ENCODE peak calls at places on chromosome 14, in seven cellular contexts. E is endothelial cell, R is Calu3, W is dorsolateral prefrontal cortex, S is fibroblast of pulmonary artery, Y is HFFc6, I is BJ. U is an unnamed sample.

GRCh38 chr14:94310248-94310647 is 12.9 kb downstream of the SERPINA6 start:
- DNase-seq in E (no peak), R (no peak), W (no peak), S (no peak), Y (no peak), I (no peak), U (no peak)

GRCh38 chr14:74952195-74952665 is 3.2 kb downstream of the PGF start:
- DNase-seq in E (no peak), R (no peak), W (no peak), S (no peak), Y (no peak), I (no peak), U (no peak)

GRCh38 chr14:38987781-38988180 is 115.3 kb downstream of the SEC23A start:
- DNase-seq in E (no peak), R (no peak), W (no peak), S (no peak), Y (no peak), I (no peak), U (no peak)

GRCh38 chr14:58572092-58572853 is 65.5 kb upstream of the DACT1 start:
- DNase-seq in E (no peak), R (no peak), W (no peak), S (peak), Y (peak), I (no peak), U (no peak)

GRCh38 chr14:50260511-50260910 is 29.1 kb upstream of the SOS2 start:
- DNase-seq in E (peak), R (peak), W (no peak), S (peak), Y (peak), I (no peak), U (peak)

GRCh38 chr14:35369701-35370191 is 34.8 kb downstream of the NFKBIA start:
- DNase-seq in E (no peak), R (no peak), W (no peak), S (no peak), Y (no peak), I (no peak), U (peak)

GRCh38 chr14:34356267-34356660 is 105.8 kb downstream of the SPTSSA start:
- DNase-seq in E (no peak), R (no peak), W (no peak), S (peak), Y (no peak), I (no peak), U (no peak)

GRCh38 chr14:44657688-44658388 is 150.8 kb upstream of the FSCB start:
- DNase-seq in E (peak), R (no peak), W (no peak), S (peak), Y (no peak), I (no peak), U (no peak)

GRCh38 chr14:104928391-104929133 is 3.9 kb downstream of the PLD4 start:
- DNase-seq in E (no peak), R (no peak), W (no peak), S (no peak), Y (no peak), I (no peak), U (no peak)

GRCh38 chr14:104929268-104930230 is 4.9 kb downstream of the PLD4 start:
- DNase-seq in E (no peak), R (no peak), W (no peak), S (no peak), Y (no peak), I (no peak), U (no peak)

GRCh38 chr14:104926619-104927431 is 2.1 kb downstream of the PLD4 start:
- DNase-seq in E (no peak), R (no peak), W (no peak), S (no peak), Y (no peak), I (no peak), U (no peak)

GRCh38 chr14:104927432-104927816 is 2.7 kb downstream of the PLD4 start:
- DNase-seq in E (no peak), R (no peak), W (no peak), S (no peak), Y (no peak), I (no peak), U (no peak)

GRCh38 chr14:104927901-104928300 is 3.2 kb downstream of the PLD4 start:
- DNase-seq in E (no peak), R (no peak), W (no peak), S (no peak), Y (no peak), I (no peak), U (no peak)
- TF ChIP-seq CTCF in E (no peak), R (no peak), W (no peak), S (no peak), Y (no peak), I (no peak), U (no peak)

DNA sequence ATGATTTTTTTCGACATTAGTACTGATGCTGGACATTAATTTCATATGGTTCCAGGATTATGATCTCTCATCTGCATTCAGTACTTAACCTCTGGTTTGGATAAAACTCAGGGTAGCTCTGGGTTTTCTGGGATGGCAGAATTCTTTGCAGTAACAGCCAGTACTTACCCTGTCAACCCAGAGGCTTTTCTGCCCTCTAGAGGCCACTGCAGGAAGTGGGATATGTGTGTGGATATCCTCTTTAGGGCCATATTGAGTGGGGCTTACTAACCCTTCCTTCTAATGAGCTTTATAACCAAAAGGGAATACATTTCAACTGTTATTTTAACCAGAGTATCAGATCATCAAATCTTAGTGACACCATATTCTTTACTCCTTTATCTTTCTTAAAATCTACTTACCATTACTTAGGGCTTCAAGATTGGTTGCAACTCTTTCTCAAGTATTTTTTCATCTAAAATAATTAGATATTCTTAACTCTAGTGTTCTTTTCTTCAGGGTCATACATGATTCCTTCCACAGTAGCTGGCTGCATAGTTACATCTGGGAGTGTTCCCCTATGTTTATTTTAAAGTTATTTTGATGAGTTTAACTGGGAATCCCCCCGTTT is 488.0 kb upstream of the STXBP6 start:
- DNase-seq in E (peak), R (no peak), W (no peak), S (no peak), Y (no peak), I (no peak), U (no peak)
- TF ChIP-seq CTCF in E (peak), R (no peak), W (peak), S (peak), Y (peak), I (peak), U (peak)

GRCh38 chr14:104115691-104116543 is 22.5 kb upstream of the KIF26A start:
- DNase-seq in E (no peak), R (peak), W (no peak), S (no peak), Y (no peak), I (no peak), U (no peak)
- TF ChIP-seq CTCF in E (no peak), R (no peak), W (no peak), S (no peak), Y (no peak), I (no peak), U (no peak)

GRCh38 chr14:105019861-105020814 is 745 bp downstream of the CDCA4 start:
- DNase-seq in E (peak), R (peak), W (no peak), S (peak), Y (no peak), I (no peak), U (no peak)
- TF ChIP-seq CTCF in E (peak), R (no peak), W (no peak), S (no peak), Y (no peak), I (peak), U (no peak)